ENCODE peak calls at places on chromosomes 16 and 17, in four cellular contexts. H is psoas muscle; W is effector CD4-positive, alpha-beta T cell; U is AG09319. J is an unnamed sample.
A peak's percentile ranks its signal among the peaks of the same experiment; 100 is the strongest.

GRCh38 chr17:4691686-4692085 is 12.3 kb downstream of the PELP1 start:
- DNase-seq in W (no peak), U (no peak), H (no peak), J (no peak)

GRCh38 chr16:3655030-3655790 is 719 bp downstream of the DNASE1 start:
- DNase-seq in U (no peak), W (no peak), H (no peak), J (no peak)

GRCh38 chr16:53896711-53897110 is 192.8 kb downstream of the FTO start:
- DNase-seq in W (no peak), U (no peak), H (no peak), J (no peak)

GRCh38 chr16:2858245-2859025 is 465 bp upstream of the PRSS22 start:
- DNase-seq in H (no peak), W (no peak), U (no peak), J (no peak)

GRCh38 chr17:2214047-2214717 is 89.4 kb downstream of the SMG6 start:
- DNase-seq in U (no peak), W (no peak), H (peak; percentile 65), J (no peak)

GRCh38 chr17:80517641-80518040 is 27.0 kb upstream of the RPTOR start:
- DNase-seq in U (no peak), H (no peak), W (no peak), J (no peak)

GRCh38 chr17:78231991-78232759 is 744 bp downstream of the TMEM235 start:
- DNase-seq in W (no peak), U (no peak), H (no peak), J (peak; percentile 35)

GRCh38 chr16:85553436-85554113 is 59.5 kb upstream of the GSE1 start:
- DNase-seq in H (peak; percentile 79), U (no peak), W (peak; percentile 8), J (no peak)

J was measured in naive thymus-derived CD8-positive, alpha-beta T cell.